ENCODE peak calls at places on chromosomes 2 and 18, in ten cellular contexts. One of them, this sample, is unnamed.

GRCh38 chr2:141959941-141960340 is 170.9 kb downstream of the LRP1B start:
- DNase-seq in NCI-H1694 treated with DMSO at 0.1 percent for 48 hours: no peak
- DNase-seq in CD8-positive, alpha-beta T cell: no peak
- DNase-seq in T-cell: no peak
- DNase-seq in IMR-90: no peak
- DNase-seq in mammary epithelial cell: no peak
- DNase-seq in RPMI7951: no peak
- DNase-seq in GM20000: no peak
- DNase-seq in HT1080: peak
- DNase-seq in NCI-H1105: no peak
- DNase-seq in this sample: no peak

GRCh38 chr2:229514318-229514717 is 200.0 kb downstream of the DNER start:
- DNase-seq in mammary epithelial cell: no peak
- DNase-seq in RPMI7951: no peak
- DNase-seq in NCI-H1694 treated with DMSO at 0.1 percent for 48 hours: no peak
- DNase-seq in IMR-90: no peak
- DNase-seq in GM20000: no peak
- DNase-seq in HT1080: no peak
- DNase-seq in NCI-H1105: no peak
- DNase-seq in CD8-positive, alpha-beta T cell: no peak
- DNase-seq in T-cell: no peak
- DNase-seq in this sample: no peak

GRCh38 chr18:44789704-44790103 is 109.0 kb downstream of the SETBP1 start:
- DNase-seq in IMR-90: no peak
- DNase-seq in mammary epithelial cell: peak
- DNase-seq in CD8-positive, alpha-beta T cell: no peak
- DNase-seq in T-cell: no peak
- DNase-seq in HT1080: no peak
- DNase-seq in NCI-H1694 treated with DMSO at 0.1 percent for 48 hours: no peak
- DNase-seq in NCI-H1105: no peak
- DNase-seq in RPMI7951: peak
- DNase-seq in GM20000: no peak
- DNase-seq in this sample: peak

GRCh38 chr2:148981350-148981749 is 57.1 kb upstream of the LYPD6B start:
- DNase-seq in T-cell: no peak
- DNase-seq in CD8-positive, alpha-beta T cell: no peak
- DNase-seq in GM20000: no peak
- DNase-seq in NCI-H1694 treated with DMSO at 0.1 percent for 48 hours: peak
- DNase-seq in IMR-90: no peak
- DNase-seq in mammary epithelial cell: no peak
- DNase-seq in RPMI7951: no peak
- DNase-seq in HT1080: peak
- DNase-seq in NCI-H1105: no peak
- DNase-seq in this sample: no peak

GRCh38 chr2:143435112-143435511 is 305.9 kb downstream of the ARHGAP15 start:
- DNase-seq in NCI-H1694 treated with DMSO at 0.1 percent for 48 hours: no peak
- DNase-seq in HT1080: no peak
- DNase-seq in T-cell: no peak
- DNase-seq in NCI-H1105: no peak
- DNase-seq in IMR-90: peak
- DNase-seq in CD8-positive, alpha-beta T cell: no peak
- DNase-seq in GM20000: no peak
- DNase-seq in RPMI7951: no peak
- DNase-seq in mammary epithelial cell: no peak
- DNase-seq in this sample: peak

GRCh38 chr2:29314816-29315571 is 199.8 kb downstream of the CLIP4 start:
- DNase-seq in RPMI7951: peak
- DNase-seq in IMR-90: no peak
- DNase-seq in GM20000: peak
- DNase-seq in CD8-positive, alpha-beta T cell: peak
- DNase-seq in T-cell: peak
- DNase-seq in mammary epithelial cell: no peak
- DNase-seq in HT1080: peak
- DNase-seq in NCI-H1694 treated with DMSO at 0.1 percent for 48 hours: no peak
- DNase-seq in NCI-H1105: no peak
- DNase-seq in this sample: no peak

GRCh38 chr2:171287606-171288005 is 126.9 kb upstream of the TLK1 start:
- DNase-seq in RPMI7951: no peak
- DNase-seq in GM20000: no peak
- DNase-seq in IMR-90: peak
- DNase-seq in T-cell: no peak
- DNase-seq in NCI-H1694 treated with DMSO at 0.1 percent for 48 hours: no peak
- DNase-seq in HT1080: no peak
- DNase-seq in NCI-H1105: no peak
- DNase-seq in CD8-positive, alpha-beta T cell: no peak
- DNase-seq in mammary epithelial cell: no peak
- DNase-seq in this sample: peak

GRCh38 chr2:176675557-176676256 is 406.5 kb downstream of the MTX2 start:
- DNase-seq in mammary epithelial cell: no peak
- DNase-seq in RPMI7951: no peak
- DNase-seq in NCI-H1105: peak
- DNase-seq in HT1080: no peak
- DNase-seq in CD8-positive, alpha-beta T cell: no peak
- DNase-seq in GM20000: no peak
- DNase-seq in NCI-H1694 treated with DMSO at 0.1 percent for 48 hours: no peak
- DNase-seq in T-cell: no peak
- DNase-seq in IMR-90: no peak
- DNase-seq in this sample: no peak

GRCh38 chr2:190766581-190766980 is 114.0 kb upstream of the GLS start:
- DNase-seq in NCI-H1694 treated with DMSO at 0.1 percent for 48 hours: no peak
- DNase-seq in IMR-90: no peak
- DNase-seq in NCI-H1105: no peak
- DNase-seq in GM20000: no peak
- DNase-seq in CD8-positive, alpha-beta T cell: no peak
- DNase-seq in HT1080: peak
- DNase-seq in RPMI7951: peak
- DNase-seq in T-cell: no peak
- DNase-seq in mammary epithelial cell: no peak
- DNase-seq in this sample: no peak

GRCh38 chr2:174004900-174005605 is 39.9 kb upstream of the SP3 start:
- DNase-seq in NCI-H1694 treated with DMSO at 0.1 percent for 48 hours: no peak
- DNase-seq in NCI-H1105: no peak
- DNase-seq in T-cell: no peak
- DNase-seq in mammary epithelial cell: peak
- DNase-seq in RPMI7951: no peak
- DNase-seq in GM20000: no peak
- DNase-seq in CD8-positive, alpha-beta T cell: no peak
- DNase-seq in HT1080: peak
- DNase-seq in IMR-90: peak
- DNase-seq in this sample: peak

GRCh38 chr2:25103287-25103871 is 61.5 kb downstream of the EFR3B start:
- DNase-seq in NCI-H1694 treated with DMSO at 0.1 percent for 48 hours: no peak
- DNase-seq in T-cell: no peak
- DNase-seq in CD8-positive, alpha-beta T cell: no peak
- DNase-seq in GM20000: no peak
- DNase-seq in NCI-H1105: no peak
- DNase-seq in HT1080: peak
- DNase-seq in mammary epithelial cell: peak
- DNase-seq in IMR-90: peak
- DNase-seq in RPMI7951: peak
- DNase-seq in this sample: peak

GRCh38 chr2:290090-290722 is 2.3 kb upstream of the ALKAL2 start:
- DNase-seq in mammary epithelial cell: peak
- DNase-seq in GM20000: peak
- DNase-seq in NCI-H1694 treated with DMSO at 0.1 percent for 48 hours: no peak
- DNase-seq in IMR-90: peak
- DNase-seq in T-cell: no peak
- DNase-seq in RPMI7951: peak
- DNase-seq in HT1080: peak
- DNase-seq in NCI-H1105: peak
- DNase-seq in CD8-positive, alpha-beta T cell: peak
- DNase-seq in this sample: peak

GRCh38 chr2:211014376-211014775 is 458.0 kb downstream of the CPS1 start:
- DNase-seq in T-cell: no peak
- DNase-seq in NCI-H1105: no peak
- DNase-seq in CD8-positive, alpha-beta T cell: no peak
- DNase-seq in GM20000: no peak
- DNase-seq in RPMI7951: no peak
- DNase-seq in IMR-90: no peak
- DNase-seq in HT1080: peak
- DNase-seq in mammary epithelial cell: peak
- DNase-seq in NCI-H1694 treated with DMSO at 0.1 percent for 48 hours: no peak
- DNase-seq in this sample: no peak

GRCh38 chr2:31268344-31268743 is 34.4 kb downstream of the EHD3 start:
- DNase-seq in CD8-positive, alpha-beta T cell: no peak
- DNase-seq in RPMI7951: no peak
- DNase-seq in HT1080: no peak
- DNase-seq in NCI-H1105: no peak
- DNase-seq in mammary epithelial cell: no peak
- DNase-seq in IMR-90: no peak
- DNase-seq in GM20000: no peak
- DNase-seq in NCI-H1694 treated with DMSO at 0.1 percent for 48 hours: no peak
- DNase-seq in T-cell: no peak
- DNase-seq in this sample: no peak

GRCh38 chr2:135783416-135783815 is 41.8 kb downstream of the UBXN4 start:
- DNase-seq in HT1080: no peak
- DNase-seq in CD8-positive, alpha-beta T cell: no peak
- DNase-seq in IMR-90: no peak
- DNase-seq in NCI-H1694 treated with DMSO at 0.1 percent for 48 hours: no peak
- DNase-seq in GM20000: no peak
- DNase-seq in RPMI7951: no peak
- DNase-seq in T-cell: no peak
- DNase-seq in mammary epithelial cell: no peak
- DNase-seq in NCI-H1105: no peak
- DNase-seq in this sample: no peak

GRCh38 chr18:13252696-13253410 is 34.3 kb downstream of the LDLRAD4 start:
- DNase-seq in T-cell: no peak
- DNase-seq in IMR-90: no peak
- DNase-seq in mammary epithelial cell: no peak
- DNase-seq in NCI-H1105: no peak
- DNase-seq in NCI-H1694 treated with DMSO at 0.1 percent for 48 hours: no peak
- DNase-seq in CD8-positive, alpha-beta T cell: peak
- DNase-seq in GM20000: no peak
- DNase-seq in HT1080: no peak
- DNase-seq in RPMI7951: no peak
- DNase-seq in this sample: no peak

GRCh38 chr2:195489101-195489500 is 167.9 kb upstream of the SLC39A10 start:
- DNase-seq in GM20000: no peak
- DNase-seq in T-cell: no peak
- DNase-seq in CD8-positive, alpha-beta T cell: no peak
- DNase-seq in HT1080: no peak
- DNase-seq in NCI-H1694 treated with DMSO at 0.1 percent for 48 hours: no peak
- DNase-seq in IMR-90: peak
- DNase-seq in mammary epithelial cell: no peak
- DNase-seq in NCI-H1105: no peak
- DNase-seq in RPMI7951: no peak
- DNase-seq in this sample: peak

GRCh38 chr18:23992119-23992940 is 22.2 kb upstream of the TTC39C start:
- DNase-seq in HT1080: no peak
- DNase-seq in T-cell: peak
- DNase-seq in CD8-positive, alpha-beta T cell: no peak
- DNase-seq in NCI-H1694 treated with DMSO at 0.1 percent for 48 hours: no peak
- DNase-seq in RPMI7951: peak
- DNase-seq in NCI-H1105: no peak
- DNase-seq in GM20000: no peak
- DNase-seq in mammary epithelial cell: peak
- DNase-seq in IMR-90: peak
- DNase-seq in this sample: no peak

GRCh38 chr2:124810132-124810531 is 785.0 kb downstream of the CNTNAP5 start:
- DNase-seq in T-cell: no peak
- DNase-seq in IMR-90: peak
- DNase-seq in mammary epithelial cell: no peak
- DNase-seq in HT1080: peak
- DNase-seq in GM20000: no peak
- DNase-seq in CD8-positive, alpha-beta T cell: no peak
- DNase-seq in NCI-H1105: no peak
- DNase-seq in RPMI7951: peak
- DNase-seq in NCI-H1694 treated with DMSO at 0.1 percent for 48 hours: peak
- DNase-seq in this sample: peak